ENCODE peak calls at places on chromosomes 5 and 9, in five cellular contexts. H is K562, A is GM12892, I is HepG2, Y is H1. U is an unnamed sample.

GRCh38 chr5:125137535-125137934 is 391.1 kb upstream of the ZNF608 start:
- DNase-seq in H (no peak), A (no peak), I (peak; percentile 1), Y (no peak), U (no peak)

GRCh38 chr5:133565993-133566392 is 46.3 kb downstream of the FSTL4 start:
- DNase-seq in H (peak; percentile 44), A (no peak), I (no peak), Y (no peak), U (no peak)

GRCh38 chr5:173310861-173311515 is 17.2 kb downstream of the STC2 start:
- DNase-seq in H (no peak), A (no peak), I (no peak), Y (no peak), U (no peak)

GRCh38 chr5:160270704-160271103 is 41.4 kb downstream of the FABP6 start:
- DNase-seq in H (no peak), A (no peak), I (no peak), Y (no peak), U (no peak)

GRCh38 chr5:26121343-26121742 is 917.0 kb downstream of the CDH9 start:
- DNase-seq in H (peak; percentile 7), A (no peak), I (peak; percentile 15), Y (no peak), U (no peak)

GRCh38 chr9:14616188-14616982 is 76.8 kb downstream of the ZDHHC21 start:
- DNase-seq in H (peak; percentile 52), A (no peak), I (peak; percentile 39), Y (no peak), U (no peak)

GRCh38 chr5:116626272-116626723 is 51.7 kb upstream of the SEMA6A start:
- DNase-seq in H (peak; percentile 1), A (no peak), I (no peak), Y (no peak), U (no peak)

GRCh38 chr9:85872444-85872843 is 68.5 kb upstream of the NAA35 start:
- DNase-seq in H (no peak), A (no peak), I (no peak), Y (no peak), U (no peak)

GRCh38 chr5:82405166-82405565 is 127.0 kb upstream of the RPS23 start:
- DNase-seq in H (no peak), A (no peak), I (no peak), Y (no peak), U (no peak)

GRCh38 chr9:94824401-94824800 is 97.9 kb downstream of the AOPEP start:
- DNase-seq in H (no peak), A (no peak), I (no peak), Y (no peak), U (no peak)

GRCh38 chr5:108380531-108381021 is 1.3 kb downstream of the FBXL17 start:
- DNase-seq in H (peak; percentile 61), A (peak; percentile 33), I (peak; percentile 18), Y (peak; percentile 77), U (peak; percentile 24)

GRCh38 chr9:128203842-128204551 is 818 bp downstream of the DNM1 start:
- DNase-seq in H (peak; percentile 87), A (no peak), I (no peak), Y (peak; percentile 81), U (no peak)

GRCh38 chr5:57303985-57304384 is 130.1 kb downstream of the GPBP1 start:
- DNase-seq in H (peak; percentile 6), A (no peak), I (no peak), Y (no peak), U (no peak)

GRCh38 chr5:28779161-28779754 is 1740.9 kb upstream of the CDH9 start:
- DNase-seq in H (peak; percentile 2), A (no peak), I (no peak), Y (no peak), U (no peak)

GRCh38 chr9:77495834-77496671 is 152.1 kb downstream of the GNA14 start:
- DNase-seq in H (no peak), A (no peak), I (peak; percentile 8), Y (no peak), U (no peak)

GRCh38 chr9:114037961-114038723 is 40.0 kb downstream of the AMBP start:
- DNase-seq in H (no peak), A (no peak), I (no peak), Y (peak; percentile 56), U (no peak)

GRCh38 chr5:64165500-64166200 is at the start of gene RNF180:
- DNase-seq in H (no peak), A (no peak), I (no peak), Y (peak; percentile 84), U (peak; percentile 12)

GRCh38 chr5:34038430-34038829 is 4.6 kb downstream of the C1QTNF3 start:
- DNase-seq in H (no peak), A (no peak), I (no peak), Y (no peak), U (no peak)

GRCh38 chr5:165457854-165458481 is 1952.5 kb downstream of the MAT2B start:
- DNase-seq in H (peak; percentile 1), A (no peak), I (no peak), Y (no peak), U (no peak)

GRCh38 chr9:104836767-104837166 is 72.8 kb downstream of the NIPSNAP3B start:
- DNase-seq in H (no peak), A (no peak), I (no peak), Y (no peak), U (no peak)

GRCh38 chr5:113161806-113162205 is 185.2 kb downstream of the DCP2 start:
- DNase-seq in H (no peak), A (no peak), I (no peak), Y (peak; percentile 42), U (no peak)

GRCh38 chr5:58185397-58186195 is 274.3 kb downstream of the PLK2 start:
- DNase-seq in H (no peak), A (no peak), I (no peak), Y (no peak), U (no peak)

GRCh38 chr5:113357696-113358476 is 76.9 kb downstream of the TSSK1B start:
- DNase-seq in H (no peak), A (no peak), I (no peak), Y (no peak), U (no peak)

GRCh38 chr5:130868186-130868821 is 296.8 kb downstream of the HINT1 start:
- DNase-seq in H (no peak), A (no peak), I (no peak), Y (no peak), U (no peak)

GRCh38 chr5:11869203-11869602 is 35.0 kb downstream of the CTNND2 start:
- DNase-seq in H (no peak), A (no peak), I (no peak), Y (no peak), U (no peak)

GRCh38 chr5:142287096-142287972 is 37.5 kb downstream of the SPRY4 start:
- DNase-seq in H (no peak), A (no peak), I (no peak), Y (no peak), U (no peak)

GRCh38 chr5:8340739-8341344 is 471.9 kb downstream of the MTRR start:
- DNase-seq in H (no peak), A (no peak), I (peak; percentile 3), Y (peak; percentile 48), U (no peak)

GRCh38 chr9:114059047-114059803 is 18.9 kb downstream of the AMBP start:
- DNase-seq in H (no peak), A (no peak), I (peak; percentile 29), Y (no peak), U (no peak)

GRCh38 chr5:168713051-168713450 is 133.9 kb upstream of the PANK3 start:
- DNase-seq in H (no peak), A (no peak), I (no peak), Y (no peak), U (no peak)

GRCh38 chr9:125429476-125430160 is 168.0 kb downstream of the GAPVD1 start:
- DNase-seq in H (no peak), A (no peak), I (no peak), Y (no peak), U (no peak)
- TF ChIP-seq TAF1 in H (no peak), A (no peak), I (no peak), Y (no peak), U (no peak)

GRCh38 chr5:144368556-144368955 is 197.9 kb downstream of the KCTD16 start:
- DNase-seq in H (no peak), A (no peak), I (no peak), Y (no peak), U (no peak)

GRCh38 chr5:144369001-144369400 is 198.3 kb downstream of the KCTD16 start:
- DNase-seq in H (no peak), A (no peak), I (no peak), Y (no peak), U (no peak)

GRCh38 chr5:144374637-144375036 is 204.0 kb downstream of the KCTD16 start:
- DNase-seq in H (no peak), A (no peak), I (no peak), Y (no peak), U (no peak)

DNA sequence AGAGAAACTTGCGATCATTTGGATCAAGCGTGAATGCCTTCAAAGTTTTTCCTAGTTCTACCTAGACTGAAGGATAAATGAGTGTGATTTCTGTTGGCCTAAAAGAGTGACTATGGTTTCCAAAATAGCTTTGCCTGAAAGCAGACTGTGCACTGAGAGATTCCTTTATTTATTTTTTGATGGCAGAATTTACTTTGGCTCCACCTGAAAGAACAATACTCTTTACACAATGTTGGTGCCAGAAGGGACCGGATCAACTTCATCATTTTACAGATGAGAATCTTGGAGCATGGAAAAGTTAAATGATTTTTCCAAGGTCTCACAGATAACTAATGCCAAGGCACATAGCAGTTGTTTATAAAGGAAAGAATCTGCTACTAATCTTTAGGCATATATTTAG is 199.6 kb downstream of the KCTD16 start:
- DNase-seq in H (no peak), A (no peak), I (no peak), Y (no peak), U (no peak)
- TF ChIP-seq POLR2A in H (no peak), A (no peak), I (no peak), Y (no peak), U (no peak)

DNA sequence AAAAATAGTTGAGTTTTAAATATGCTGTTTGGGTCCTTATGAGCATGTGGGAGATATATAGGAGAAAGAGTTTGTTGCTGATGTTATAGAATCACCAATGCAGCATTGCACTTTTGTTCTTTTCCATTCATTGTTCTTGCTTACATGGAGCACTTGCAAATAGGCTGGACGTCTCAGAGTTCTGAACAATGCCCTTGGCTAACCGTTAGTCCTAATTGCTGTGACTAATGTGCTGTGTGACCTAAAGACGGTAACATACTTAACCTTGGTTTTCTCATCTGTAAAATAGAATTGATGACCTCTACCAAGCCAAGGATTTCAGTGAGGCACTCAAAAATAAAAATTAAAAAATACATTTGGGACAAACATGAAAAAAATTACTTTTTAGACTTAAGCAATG is 29.8 kb downstream of the PIK3R1 start:
- DNase-seq in H (no peak), A (no peak), I (no peak), Y (no peak), U (no peak)
- TF ChIP-seq TAF1 in H (no peak), A (no peak), I (no peak), Y (no peak), U (no peak)

DNA sequence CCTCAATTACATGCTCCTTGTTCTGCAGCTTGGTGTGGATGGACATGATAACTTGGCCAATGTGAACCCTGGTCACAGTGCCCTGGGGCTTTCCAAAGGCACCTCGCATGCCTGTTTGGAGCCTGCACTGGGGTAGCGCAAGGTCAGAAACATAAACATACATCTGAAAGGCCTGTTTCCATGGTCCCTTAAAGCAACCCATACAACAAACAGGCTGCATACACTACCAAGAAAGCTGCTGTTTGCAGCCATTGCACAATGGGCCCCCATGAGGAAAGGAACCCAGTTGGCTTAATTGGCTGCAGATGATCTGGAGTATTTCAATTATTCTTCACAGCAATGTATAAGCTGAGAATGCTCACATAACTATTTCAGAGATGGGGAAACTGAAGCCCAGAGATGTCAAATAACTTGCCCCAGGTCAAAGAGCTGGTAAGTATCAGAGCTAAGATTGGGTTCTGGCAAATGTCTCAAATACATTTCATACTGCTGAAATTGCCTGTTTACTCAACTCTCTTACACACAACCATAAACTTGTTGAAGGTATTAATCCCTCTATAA is 233.9 kb downstream of the ASTN2 start:
- DNase-seq in H (no peak), A (no peak), I (no peak), Y (no peak), U (no peak)
- TF ChIP-seq POLR2A in H (no peak), A (no peak), I (no peak), Y (no peak), U (no peak)